ENCODE peak calls at places on chromosomes 11 and 22, in six cellular contexts. E is stimulated activated CD4-positive, alpha-beta T cell treated with anti-CD3 and anti-CD28 coated beads, TNF-alpha, amount 100 ng/mL, for 48 hours; B is H54; C is memory B cell; M is RKO; L is EH. X is an unnamed sample.

GRCh38 chr22:25484916-25485315 is 79.6 kb upstream of the GRK3 start:
- DNase-seq in E (no peak), B (no peak), C (no peak), M (no peak), L (no peak), X (no peak)

GRCh38 chr11:86174101-86175046 is 70.2 kb upstream of the EED start:
- DNase-seq in E (no peak), B (peak; percentile 75), C (no peak), M (peak; percentile 72), L (peak; percentile 99), X (peak; percentile 100)

GRCh38 chr22:50261615-50262459 is at the start of gene MAPK12:
- DNase-seq in E (no peak), B (peak; percentile 56), C (no peak), M (peak; percentile 51), L (peak; percentile 59), X (peak; percentile 9)

GRCh38 chr11:77374108-77374507 is 72.6 kb upstream of the GDPD4 start:
- DNase-seq in E (no peak), B (no peak), C (no peak), M (no peak), L (peak; percentile 13), X (no peak)

GRCh38 chr22:20319041-20319744 is 667 bp downstream of the DGCR6L start:
- DNase-seq in E (no peak), B (no peak), C (no peak), M (peak; percentile 60), L (peak; percentile 44), X (no peak)

GRCh38 chr11:3984896-3985295 is 109.7 kb upstream of the RRM1 start:
- DNase-seq in E (peak; percentile 21), B (no peak), C (peak; percentile 11), M (no peak), L (no peak), X (no peak)

GRCh38 chr11:16902979-16903378 is 111.2 kb downstream of the PLEKHA7 start:
- DNase-seq in E (no peak), B (no peak), C (no peak), M (no peak), L (no peak), X (no peak)

GRCh38 chr11:64186205-64187165 is 514 bp downstream of the STIP1 start:
- DNase-seq in E (no peak), B (no peak), C (no peak), M (no peak), L (peak; percentile 31), X (no peak)

GRCh38 chr11:93198221-93198650 is 445 bp upstream of the SLC36A4 start:
- DNase-seq in E (no peak), B (no peak), C (no peak), M (peak; percentile 58), L (peak; percentile 47), X (peak; percentile 31)

GRCh38 chr11:101127699-101128570 is 1.7 kb downstream of the PGR start:
- DNase-seq in E (no peak), B (no peak), C (peak; percentile 17), M (no peak), L (no peak), X (no peak)

GRCh38 chr11:86949995-86950993 is 4.9 kb downstream of the FZD4 start:
- DNase-seq in E (no peak), B (no peak), C (no peak), M (no peak), L (peak; percentile 83), X (no peak)

GRCh38 chr11:116611998-116612620 is 160.7 kb downstream of the BUD13 start:
- DNase-seq in E (no peak), B (no peak), C (no peak), M (no peak), L (no peak), X (no peak)

GRCh38 chr11:62423012-62423411 is 4.2 kb downstream of the SCGB1A1 start:
- DNase-seq in E (no peak), B (no peak), C (no peak), M (no peak), L (no peak), X (no peak)

GRCh38 chr22:36510966-36511881 is 4.4 kb upstream of the FOXRED2 start:
- DNase-seq in E (no peak), B (no peak), C (peak; percentile 32), M (peak; percentile 52), L (peak; percentile 59), X (peak; percentile 59)

GRCh38 chr11:134139873-134140331 is 71.0 kb downstream of the JAM3 start:
- DNase-seq in E (no peak), B (peak; percentile 37), C (peak; percentile 50), M (peak; percentile 78), L (peak; percentile 83), X (peak; percentile 86)

GRCh38 chr11:88520391-88520790 is 182.9 kb upstream of the CTSC start:
- DNase-seq in E (no peak), B (no peak), C (no peak), M (no peak), L (peak; percentile 39), X (peak; percentile 51)

GRCh38 chr11:69531717-69532088 is 50.2 kb downstream of the LINC01488 start:
- DNase-seq in E (no peak), B (no peak), C (no peak), M (no peak), L (no peak), X (no peak)

GRCh38 chr11:134878785-134879184 is 466.7 kb upstream of the B3GAT1 start:
- DNase-seq in E (no peak), B (no peak), C (no peak), M (no peak), L (no peak), X (no peak)

GRCh38 chr11:134647066-134647746 is 235.2 kb upstream of the B3GAT1 start:
- DNase-seq in E (no peak), B (no peak), C (no peak), M (no peak), L (no peak), X (no peak)